ENCODE peak calls at places on chromosomes 3 and 15, in seven cellular contexts. T, C, F, A, D, U and X are unnamed samples.

GRCh38 chr15:74786659-74787165 is 4.8 kb downstream of the CSK start:
- DNase-seq in T (no peak), U (no peak), D (no peak), A (no peak), C (no peak), F (peak; percentile 60), X (peak; percentile 49)

GRCh38 chr3:65808407-65808806 is 230.3 kb downstream of the MAGI1 start:
- DNase-seq in U (no peak), F (no peak), T (no peak), D (no peak), A (no peak), C (no peak), X (no peak)

GRCh38 chr3:71537211-71537611 is 46.3 kb downstream of the FOXP1 start:
- DNase-seq in U (peak; percentile 15), F (no peak), T (no peak), A (no peak), C (no peak), D (peak; percentile 61), X (no peak)

GRCh38 chr3:99686955-99687612 is 48.7 kb downstream of the COL8A1 start:
- DNase-seq in A (peak; percentile 53), D (peak; percentile 77), T (peak; percentile 54), F (peak; percentile 48), C (peak; percentile 66), U (peak; percentile 51), X (peak; percentile 47)

GRCh38 chr3:81723732-81724313 is 37.6 kb downstream of the GBE1 start:
- DNase-seq in D (no peak), F (no peak), A (no peak), C (no peak), T (no peak), U (no peak), X (no peak)

GRCh38 chr3:114879059-114880031 is 267.7 kb downstream of the ZBTB20 start:
- DNase-seq in U (peak; percentile 86), F (no peak), C (no peak), A (no peak), D (no peak), T (no peak), X (no peak)

GRCh38 chr3:182136008-182136910 is 424.5 kb downstream of the SOX2 start:
- DNase-seq in C (no peak), F (no peak), D (no peak), A (no peak), U (no peak), T (no peak), X (no peak)

GRCh38 chr15:73284073-73284472 is 84.7 kb downstream of the HCN4 start:
- DNase-seq in A (no peak), F (peak; percentile 57), C (no peak), T (no peak), D (no peak), U (no peak), X (peak; percentile 18)

GRCh38 chr3:117814975-117815374 is 1105.4 kb downstream of the TUSC7 start:
- DNase-seq in C (no peak), D (no peak), T (no peak), A (no peak), F (no peak), U (no peak), X (no peak)

GRCh38 chr3:33392703-33393125 is 47.5 kb downstream of the UBP1 start:
- DNase-seq in U (peak; percentile 53), C (no peak), A (no peak), D (no peak), F (no peak), T (no peak), X (no peak)

GRCh38 chr15:58357529-58358476 is 74.0 kb upstream of the LIPC start:
- DNase-seq in C (no peak), F (no peak), U (no peak), T (no peak), D (no peak), A (no peak), X (peak; percentile 11)

GRCh38 chr3:54889731-54890130 is 38.1 kb downstream of the LRTM1 start:
- DNase-seq in F (no peak), T (no peak), C (no peak), A (no peak), D (no peak), U (no peak), X (no peak)

GRCh38 chr3:105806361-105806760 is 62.5 kb downstream of the CBLB start:
- DNase-seq in D (no peak), T (no peak), C (no peak), A (no peak), U (no peak), F (peak; percentile 78), X (peak; percentile 84)

GRCh38 chr3:120780977-120781376 is 38.4 kb downstream of the GTF2E1 start:
- DNase-seq in A (peak; percentile 32), D (no peak), F (no peak), T (no peak), U (peak; percentile 36), C (peak; percentile 27), X (peak; percentile 15)

GRCh38 chr3:69120879-69121464 is 1.4 kb downstream of the LMOD3 start:
- DNase-seq in D (no peak), C (peak; percentile 81), U (peak; percentile 86), A (peak; percentile 86), F (peak; percentile 80), T (peak; percentile 73), X (peak; percentile 83)

GRCh38 chr3:73683706-73684105 is 59.0 kb upstream of the PDZRN3 start:
- DNase-seq in F (no peak), A (no peak), C (no peak), D (no peak), T (no peak), U (no peak), X (no peak)

GRCh38 chr15:49415638-49416037 is 7.4 kb upstream of the FGF7 start:
- DNase-seq in U (no peak), F (no peak), T (no peak), A (no peak), D (no peak), C (no peak), X (no peak)

GRCh38 chr15:59160880-59161593 is 45.6 kb upstream of the LDHAL6B start:
- DNase-seq in A (no peak), D (peak; percentile 41), F (peak; percentile 24), C (no peak), U (no peak), T (no peak), X (no peak)

GRCh38 chr3:25229584-25229983 is 198.5 kb upstream of the RARB start:
- DNase-seq in D (no peak), T (no peak), F (no peak), A (no peak), C (no peak), U (no peak), X (no peak)

GRCh38 chr3:184645304-184645703 is 66.6 kb downstream of the MAGEF1 start:
- DNase-seq in U (no peak), C (peak; percentile 80), D (no peak), F (no peak), A (peak; percentile 27), T (no peak), X (no peak)

GRCh38 chr15:76376029-76376428 is 39.5 kb downstream of the ISL2 start:
- DNase-seq in A (no peak), U (no peak), T (no peak), C (no peak), F (no peak), D (no peak), X (no peak)

GRCh38 chr3:184284696-184285095 is 8.9 kb downstream of the ECE2 start:
- DNase-seq in C (peak; percentile 34), D (no peak), F (peak; percentile 62), T (no peak), U (peak; percentile 70), A (no peak), X (peak; percentile 30)

GRCh38 chr15:66698318-66698961 is 3.6 kb upstream of the SMAD6 start:
- DNase-seq in D (peak; percentile 73), C (peak; percentile 77), U (peak; percentile 61), F (peak; percentile 77), T (no peak), A (peak; percentile 76), X (peak; percentile 78)

GRCh38 chr3:15443826-15444524 is 16.6 kb downstream of the EAF1 start:
- DNase-seq in C (no peak), F (no peak), A (no peak), D (no peak), T (no peak), U (no peak), X (no peak)

GRCh38 chr3:50170689-50171088 is 15.6 kb downstream of the SEMA3F start:
- DNase-seq in F (peak; percentile 62), D (no peak), A (no peak), U (no peak), C (no peak), T (no peak), X (no peak)
- TF ChIP-seq POLR2A in F (no peak), D (no peak), A (no peak), U (no peak), C (no peak), T (no peak), X (no peak)

DNA sequence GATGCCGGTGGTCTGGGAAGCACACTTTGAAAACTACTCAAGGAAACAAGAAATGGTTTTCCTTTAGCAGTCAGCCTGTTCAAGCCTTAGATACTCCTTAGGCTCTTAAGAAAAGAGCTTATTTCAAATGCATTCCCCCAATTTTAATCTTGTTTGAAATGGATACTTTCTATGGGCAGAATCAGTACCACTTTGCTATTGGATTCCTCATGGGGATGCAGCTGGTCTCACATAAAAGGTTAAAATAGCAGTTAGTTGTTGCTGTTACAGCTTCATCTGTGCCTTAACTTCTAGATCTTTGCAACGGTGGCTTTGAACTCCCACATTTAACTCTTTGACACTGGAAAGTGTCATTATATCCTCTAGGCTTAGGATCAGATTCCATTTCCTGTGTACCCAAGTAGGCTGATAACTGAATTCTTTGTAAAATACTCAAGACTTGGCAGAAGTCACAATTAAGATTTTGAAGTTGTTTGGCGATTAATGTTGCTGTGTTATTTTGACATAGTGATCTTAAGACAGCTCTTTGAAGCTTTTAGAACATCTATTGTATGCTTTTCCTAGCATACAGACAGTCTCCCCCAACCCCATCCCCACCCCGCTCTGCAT is 2.2 kb downstream of the THBS1 start:
- DNase-seq in U (no peak), D (no peak), F (no peak), T (no peak), C (no peak), A (no peak), X (no peak)
- TF ChIP-seq POLR2A in U (no peak), D (no peak), F (no peak), T (no peak), C (no peak), A (no peak), X (no peak)

DNA sequence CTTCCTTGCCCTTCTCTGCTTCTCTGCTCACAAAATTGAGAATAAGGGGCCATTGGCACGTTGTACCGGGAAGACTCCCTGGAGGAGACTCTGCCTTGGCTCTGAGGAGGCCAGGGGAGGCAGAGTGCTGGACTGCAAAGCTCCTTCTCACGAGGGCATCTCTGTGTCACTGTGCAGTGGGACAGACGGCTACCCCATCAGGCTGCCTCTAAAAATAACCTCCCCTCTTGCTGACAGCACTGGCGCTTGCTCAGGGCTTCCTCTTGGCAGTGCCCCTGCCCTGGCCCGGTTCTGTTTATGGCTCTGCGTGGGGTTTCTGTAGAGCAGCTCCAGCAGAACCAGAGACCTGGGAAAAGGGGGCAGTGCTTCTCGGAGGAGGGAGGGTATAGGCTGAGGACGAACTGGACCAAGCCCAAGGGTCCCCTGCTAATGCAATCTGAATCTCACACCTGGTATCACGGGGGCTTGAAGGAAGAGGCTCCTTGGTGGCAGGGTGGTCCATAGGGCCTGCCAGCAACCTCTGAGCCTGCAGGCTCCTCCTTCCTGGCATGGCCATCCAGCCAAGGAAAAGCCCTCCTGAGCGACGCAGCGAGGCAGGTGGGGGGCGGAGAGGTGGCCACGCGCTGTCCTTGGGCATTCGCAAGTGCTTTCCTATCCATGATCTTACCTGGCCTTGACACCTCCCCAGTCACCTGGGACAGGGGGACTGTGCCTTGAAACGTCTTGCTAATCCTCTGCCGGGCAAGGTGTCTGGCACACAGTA is 63.3 kb upstream of the TLE3 start:
- DNase-seq in T (no peak), F (no peak), A (no peak), D (no peak), C (no peak), U (no peak), X (no peak)
- TF ChIP-seq POLR2A in T (no peak), F (no peak), A (no peak), D (no peak), C (no peak), U (no peak), X (no peak)

GRCh38 chr15:71124937-71125755 is 9.9 kb downstream of the THSD4 start:
- DNase-seq in F (no peak), C (no peak), A (no peak), T (no peak), U (no peak), D (peak; percentile 62), X (no peak)
- TF ChIP-seq POLR2A in F (no peak), C (no peak), A (no peak), T (no peak), U (no peak), D (no peak), X (no peak)